ENCODE peak calls at places on chromosomes 13 and 19, in six cellular contexts. Y is GM18507, Q is mucosa of gallbladder, C is GM13977, F is progenitor cell of endocrine pancreas, H is psoas muscle. A is an unnamed sample.

GRCh38 chr13:31051999-31052398 is 109.7 kb downstream of the HSPH1 start:
- DNase-seq in Q (no peak), Y (no peak), C (no peak), H (no peak), F (no peak), A (no peak)

GRCh38 chr19:13033819-13034611 is 38.7 kb downstream of the NFIX start:
- DNase-seq in H (peak; percentile 94), Y (no peak), C (peak; percentile 71), F (no peak), Q (peak; percentile 70), A (peak; percentile 79)

GRCh38 chr13:48950507-48950886 is 25.2 kb upstream of the FNDC3A start:
- DNase-seq in Y (no peak), F (no peak), C (no peak), Q (no peak), H (no peak), A (no peak)

GRCh38 chr19:275000-275399 is 16.2 kb downstream of the PLPP2 start:
- DNase-seq in Y (no peak), C (no peak), Q (no peak), H (peak; percentile 23), F (no peak), A (no peak)

GRCh38 chr19:11496391-11497163 is 9.1 kb downstream of the ZNF653 start:
- DNase-seq in C (peak; percentile 76), H (peak; percentile 84), F (peak; percentile 51), Y (no peak), Q (peak; percentile 29), A (peak; percentile 80)

GRCh38 chr19:18833141-18833476 is 1.4 kb downstream of the UPF1 start:
- DNase-seq in Y (no peak), H (no peak), C (no peak), Q (no peak), F (no peak), A (no peak)

GRCh38 chr19:1469936-1470863 is 8.8 kb downstream of the C19orf25 start:
- DNase-seq in F (no peak), H (peak; percentile 56), C (peak; percentile 88), Y (no peak), Q (no peak), A (peak; percentile 95)

GRCh38 chr13:35278917-35279316 is 197.6 kb downstream of the MAB21L1 start:
- DNase-seq in F (no peak), H (no peak), Y (no peak), C (no peak), Q (no peak), A (no peak)

GRCh38 chr19:16571689-16572331 is 405 bp downstream of the SLC35E1 start:
- DNase-seq in Q (no peak), H (peak; percentile 69), Y (no peak), C (peak; percentile 62), F (no peak), A (peak; percentile 47)

GRCh38 chr19:23777216-23777615 is 18.5 kb upstream of the ZNF681 start:
- DNase-seq in Q (no peak), H (no peak), F (no peak), Y (no peak), C (no peak), A (no peak)

GRCh38 chr19:49020342-49020741 is 3.5 kb upstream of the LHB start:
- DNase-seq in H (no peak), Q (no peak), C (no peak), Y (no peak), F (no peak), A (no peak)

GRCh38 chr13:94464771-94465170 is 14.7 kb downstream of the DCT start:
- DNase-seq in Y (no peak), Q (no peak), F (no peak), C (no peak), H (no peak), A (no peak)

GRCh38 chr13:64332048-64332447 is 2898.1 kb downstream of the PCDH9 start:
- DNase-seq in F (no peak), C (no peak), H (no peak), Q (no peak), Y (no peak), A (no peak)

GRCh38 chr19:35266149-35266903 is 2.4 kb upstream of the USF2 start:
- DNase-seq in Y (no peak), F (no peak), H (peak; percentile 61), Q (no peak), C (no peak), A (no peak)

GRCh38 chr13:59906413-59907027 is 257.2 kb downstream of the DIAPH3 start:
- DNase-seq in F (no peak), Q (no peak), C (peak; percentile 9), H (no peak), Y (no peak), A (no peak)

GRCh38 chr19:18637644-18638630 is 1.1 kb downstream of the KLHL26 start:
- DNase-seq in Y (no peak), H (no peak), C (no peak), Q (peak; percentile 62), F (no peak), A (no peak)

GRCh38 chr19:49746206-49746958 is 16.7 kb downstream of the TSKS start:
- DNase-seq in Q (peak; percentile 34), Y (no peak), C (peak; percentile 40), F (no peak), H (peak; percentile 79), A (no peak)